ENCODE peak calls at places on chromosomes 16 and 17, in four cellular contexts. O, L, G and A are unnamed samples.

GRCh38 chr17:21160401-21160800 is 33.6 kb downstream of the DHRS7B start:
- DNase-seq in O (no peak), G (no peak), L (no peak), A (no peak)

GRCh38 chr17:51230306-51230705 is 29.5 kb downstream of the MBTD1 start:
- DNase-seq in G (no peak), O (no peak), L (no peak), A (no peak)

GRCh38 chr16:79379083-79379482 is 221.5 kb downstream of the MAF start:
- DNase-seq in G (no peak), L (no peak), O (no peak), A (no peak)

GRCh38 chr17:882827-883585 is 96.6 kb downstream of the NXN start:
- DNase-seq in O (no peak), L (peak), G (no peak), A (no peak)

GRCh38 chr17:50114849-50115357 is 15.1 kb downstream of the SAMD14 start:
- DNase-seq in L (peak), O (peak), G (no peak), A (peak)

GRCh38 chr17:1091190-1091534 is 88.6 kb downstream of the ABR start:
- DNase-seq in O (no peak), L (no peak), G (no peak), A (no peak)

GRCh38 chr16:4846503-4846900 is 586 bp downstream of the GLYR1 start:
- DNase-seq in G (no peak), O (peak), L (peak), A (peak)

GRCh38 chr17:18891541-18891940 is 33.6 kb downstream of the PRPSAP2 start:
- DNase-seq in G (no peak), L (no peak), O (no peak), A (no peak)

GRCh38 chr17:64706224-64707076 is 44.3 kb upstream of the SMURF2 start:
- DNase-seq in G (no peak), O (no peak), L (peak), A (no peak)

GRCh38 chr17:20008242-20009051 is 712 bp upstream of the SPECC1 start:
- DNase-seq in O (peak), G (no peak), L (no peak), A (peak)

GRCh38 chr16:1788708-1789100 is 4.8 kb downstream of the IGFALS start:
- DNase-seq in L (no peak), O (no peak), G (no peak), A (no peak)

GRCh38 chr16:7405166-7405565 is 72.5 kb downstream of the RBFOX1 start:
- DNase-seq in O (peak), G (no peak), L (peak), A (peak)

GRCh38 chr17:65446838-65447526 is 114.5 kb downstream of the AXIN2 start:
- DNase-seq in G (no peak), L (no peak), O (no peak), A (no peak)

GRCh38 chr17:36816214-36816613 is 121.1 kb upstream of the LHX1 start:
- DNase-seq in L (no peak), O (no peak), G (no peak), A (no peak)

GRCh38 chr16:69520800-69521602 is 44.8 kb upstream of the NFAT5 start:
- DNase-seq in O (peak), L (peak), G (peak), A (no peak)

GRCh38 chr16:49487746-49488145 is 114.1 kb downstream of the C16orf78 start:
- DNase-seq in L (no peak), O (no peak), G (no peak), A (no peak)

GRCh38 chr17:50471009-50471905 is 2.6 kb upstream of the CHAD start:
- DNase-seq in L (no peak), G (no peak), O (no peak), A (no peak)

GRCh38 chr16:85365120-85365519 is 248.0 kb upstream of the GSE1 start:
- DNase-seq in O (no peak), G (no peak), L (no peak), A (no peak)

GRCh38 chr16:57612494-57612893 is 15.9 kb upstream of the ADGRG1 start:
- DNase-seq in G (no peak), O (no peak), L (no peak), A (no peak)

GRCh38 chr17:335691-336090 is 16.9 kb downstream of the RPH3AL start:
- DNase-seq in O (no peak), G (no peak), L (no peak), A (no peak)

GRCh38 chr17:2123467-2124251 is 68.8 kb downstream of the HIC1 start:
- DNase-seq in O (no peak), L (no peak), G (no peak), A (no peak)

DNA sequence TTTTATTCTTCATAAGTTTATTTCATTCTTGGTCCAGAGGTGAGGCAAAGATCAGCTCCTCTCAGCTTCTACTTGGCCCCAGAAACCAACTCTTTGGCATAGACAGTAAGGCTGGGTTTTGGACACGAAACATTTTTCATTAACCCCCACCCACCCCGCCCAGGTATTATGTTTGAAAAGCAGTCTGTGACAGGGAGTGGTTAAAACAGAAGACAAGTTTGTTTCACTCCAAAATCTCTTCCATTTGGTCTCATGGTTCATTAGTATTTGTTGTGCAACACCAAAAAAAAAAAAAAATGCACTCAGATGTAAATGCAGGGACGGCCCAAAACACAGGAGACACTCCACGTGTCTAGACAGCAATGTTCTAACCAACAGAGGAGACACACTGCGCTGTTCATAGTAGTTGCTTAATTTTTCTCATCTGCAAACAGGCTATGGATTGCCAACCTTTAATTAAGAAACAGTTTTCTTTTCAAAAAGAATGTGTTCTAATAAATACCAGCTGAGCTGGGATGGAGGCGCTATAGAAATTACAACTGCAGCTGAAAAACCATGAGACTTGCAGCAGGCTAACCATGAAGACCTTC is 39.8 kb upstream of the MMP2 start:
- DNase-seq in G (no peak), L (no peak), O (no peak), A (no peak)
- TF ChIP-seq FOXK2 in G (no peak), L (no peak), O (no peak), A (no peak)

GRCh38 chr17:75110307-75110937 is 653 bp downstream of the ARMC7 start:
- DNase-seq in O (no peak), G (no peak), L (no peak), A (no peak)

GRCh38 chr17:75111777-75112176 is 2.0 kb downstream of the ARMC7 start:
- DNase-seq in L (no peak), G (no peak), O (no peak), A (no peak)

GRCh38 chr17:75109407-75110236 is at the start of gene ARMC7:
- DNase-seq in G (no peak), L (peak), O (peak), A (peak)

GRCh38 chr17:75108193-75108592 is 1.6 kb upstream of the ARMC7 start:
- DNase-seq in O (no peak), L (no peak), G (no peak), A (no peak)

DNA sequence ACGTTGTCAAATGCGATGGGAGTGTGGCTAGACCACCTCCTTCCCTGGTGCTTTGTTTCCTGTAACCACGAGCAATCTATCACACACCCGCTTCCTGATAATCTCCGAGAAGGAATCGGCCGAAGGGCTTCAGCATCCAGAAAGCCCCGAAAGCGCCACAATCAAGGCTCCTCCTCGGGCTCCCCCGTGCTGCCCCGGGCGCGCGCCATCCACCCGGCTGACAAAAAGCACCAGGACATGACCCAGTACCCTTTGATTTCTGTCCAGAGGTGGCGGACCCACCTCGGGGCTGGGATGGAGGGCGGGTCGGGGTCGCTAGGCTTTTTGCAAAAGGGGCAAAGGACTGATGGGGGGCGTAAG is 742 bp upstream of the ARMC7 start:
- DNase-seq in L (no peak), G (no peak), O (no peak), A (no peak)
- TF ChIP-seq TARDBP in L (no peak), G (no peak), O (no peak), A (no peak)

GRCh38 chr17:46770439-46770817 is 48.1 kb downstream of the WNT3 start:
- DNase-seq in L (peak), G (no peak), O (no peak), A (no peak)
- TF ChIP-seq FOXK2 in L (no peak), G (no peak), O (no peak), A (no peak)

GRCh38 chr17:28347261-28347891 is 10.0 kb downstream of the POLDIP2 start:
- DNase-seq in G (no peak), O (no peak), L (no peak), A (no peak)
- TF ChIP-seq TARDBP in G (no peak), O (no peak), L (no peak), A (no peak)

GRCh38 chr17:74512624-74513084 is 18.6 kb downstream of the CD300LB start:
- DNase-seq in L (no peak), O (no peak), G (peak), A (no peak)
- TF ChIP-seq FOXK2 in L (no peak), O (no peak), G (no peak), A (no peak)

DNA sequence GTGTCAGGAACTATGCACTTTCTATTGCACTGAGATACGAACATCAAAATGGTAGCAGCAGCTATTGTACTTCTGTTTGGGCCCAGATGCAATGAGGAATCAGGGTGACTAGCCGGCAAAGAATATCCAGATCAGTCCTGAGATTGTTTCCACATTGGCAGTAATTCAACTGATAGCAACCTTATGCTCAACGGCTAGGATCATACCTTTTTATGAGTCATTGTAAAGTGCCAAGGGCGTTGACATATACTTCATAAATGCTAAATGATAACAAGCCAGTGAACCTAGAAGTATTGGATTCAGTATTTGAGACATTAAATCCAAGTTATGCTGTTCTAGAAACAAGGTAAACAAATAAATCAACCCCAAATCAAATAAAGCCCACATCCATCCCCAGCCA is 207.1 kb upstream of the ZFHX3 start:
- DNase-seq in O (no peak), G (no peak), L (no peak), A (no peak)
- TF ChIP-seq TARDBP in O (no peak), G (no peak), L (no peak), A (no peak)

GRCh38 chr17:35510031-35510430 is 27.4 kb downstream of the SLFN12L start:
- DNase-seq in G (no peak), O (no peak), L (no peak), A (no peak)

GRCh38 chr17:35520043-35520442 is 17.4 kb downstream of the SLFN12L start:
- DNase-seq in L (no peak), G (no peak), O (no peak), A (no peak)

GRCh38 chr17:35515027-35515426 is 22.5 kb downstream of the SLFN12L start:
- DNase-seq in L (no peak), G (no peak), O (no peak), A (no peak)

GRCh38 chr17:35519442-35519841 is 18.0 kb downstream of the SLFN12L start:
- DNase-seq in G (no peak), O (no peak), L (no peak), A (no peak)

DNA sequence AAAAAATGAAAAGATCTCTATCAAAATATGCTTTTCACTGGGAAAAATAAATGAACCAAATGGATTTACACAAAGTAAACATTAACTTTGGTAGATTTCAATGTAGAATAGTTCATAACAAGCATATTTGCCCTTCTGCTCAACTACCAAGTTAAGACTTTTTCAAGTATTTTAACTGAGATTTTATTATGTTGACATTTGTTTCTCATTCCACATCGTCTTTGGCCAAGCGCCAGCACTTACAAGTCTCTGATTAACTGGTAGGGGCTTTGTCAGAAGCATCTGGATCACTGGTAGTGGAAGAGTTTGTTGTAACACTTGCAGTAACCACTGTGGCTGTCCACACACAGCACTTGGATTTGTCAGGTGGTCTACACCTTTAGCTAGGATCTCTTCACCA is 22.9 kb downstream of the SLFN12L start:
- DNase-seq in O (no peak), G (no peak), L (no peak), A (no peak)
- TF ChIP-seq FOXK2 in O (no peak), G (no peak), L (no peak), A (no peak)